ENCODE peak calls at places on chromosomes 5 and 9, in six cellular contexts. P, G, L, H, W and C are unnamed samples.

GRCh38 chr5:105917189-105917588 is 1753.5 kb downstream of the EFNA5 start:
- DNase-seq in W (no peak), H (no peak), G (no peak), P (no peak), L (no peak), C (no peak)

GRCh38 chr5:154940772-154941620 is at the start of gene MRPL22:
- DNase-seq in W (peak), P (peak), L (peak), G (peak), H (peak), C (peak)

GRCh38 chr5:370959-371810 is 49.7 kb downstream of the AHRR start:
- DNase-seq in H (no peak), G (no peak), W (no peak), L (no peak), P (no peak), C (peak)

GRCh38 chr9:71250626-71251025 is 129.2 kb upstream of the TRPM3 start:
- DNase-seq in P (no peak), G (no peak), H (no peak), L (no peak), W (peak), C (no peak)

GRCh38 chr5:74947961-74948613 is 81.9 kb upstream of the FAM169A start:
- DNase-seq in P (no peak), G (no peak), L (no peak), W (no peak), H (no peak), C (no peak)

GRCh38 chr9:136409557-136410455 is 608 bp downstream of the ENTR1 start:
- DNase-seq in P (no peak), G (no peak), L (peak), H (peak), W (peak), C (no peak)

GRCh38 chr9:122091682-122092592 is 1.2 kb downstream of the TTLL11 start:
- DNase-seq in L (no peak), P (no peak), W (no peak), H (no peak), G (no peak), C (no peak)

GRCh38 chr9:19471737-19472648 is 63.2 kb downstream of the ACER2 start:
- DNase-seq in G (peak), L (peak), H (peak), P (peak), W (peak), C (no peak)

GRCh38 chr9:127399736-127400269 is 2.8 kb downstream of the SLC2A8 start:
- DNase-seq in H (no peak), L (no peak), G (no peak), P (no peak), W (no peak), C (no peak)

GRCh38 chr9:70438341-70438924 is 24.0 kb upstream of the KLF9 start:
- DNase-seq in L (peak), G (peak), P (no peak), H (no peak), W (no peak), C (no peak)